ENCODE peak calls at places on chromosomes 16 and 17, in five cellular contexts. One of them, this sample, is unnamed.

GRCh38 chr17:46894476-46895151 is 28.3 kb upstream of the GOSR2 start:
- DNase-seq in mucosa of descending colon: no peak
- DNase-seq in mammary epithelial cell: no peak
- DNase-seq in stomach: no peak
- DNase-seq in breast epithelium: peak; percentile 25
- DNase-seq in this sample: peak; percentile 20

GRCh38 chr17:61481421-61481820 is 29.2 kb downstream of the TBX4 start:
- DNase-seq in mucosa of descending colon: no peak
- DNase-seq in mammary epithelial cell: no peak
- DNase-seq in stomach: no peak
- DNase-seq in breast epithelium: no peak
- DNase-seq in this sample: no peak

GRCh38 chr17:75295220-75296158 is 6.3 kb upstream of the SLC25A19 start:
- DNase-seq in mucosa of descending colon: peak; percentile 48
- DNase-seq in mammary epithelial cell: no peak
- DNase-seq in stomach: no peak
- DNase-seq in breast epithelium: no peak
- DNase-seq in this sample: no peak

GRCh38 chr16:7362231-7362630 is 29.6 kb downstream of the RBFOX1 start:
- DNase-seq in mucosa of descending colon: no peak
- DNase-seq in mammary epithelial cell: no peak
- DNase-seq in stomach: no peak
- DNase-seq in breast epithelium: no peak
- DNase-seq in this sample: no peak

GRCh38 chr17:4945944-4946280 is 2.4 kb downstream of the PFN1 start:
- DNase-seq in mucosa of descending colon: no peak
- DNase-seq in mammary epithelial cell: peak; percentile 21
- DNase-seq in stomach: no peak
- DNase-seq in breast epithelium: no peak
- DNase-seq in this sample: no peak

GRCh38 chr17:80751460-80752368 is 207.1 kb downstream of the RPTOR start:
- DNase-seq in mucosa of descending colon: peak; percentile 26
- DNase-seq in mammary epithelial cell: peak; percentile 18
- DNase-seq in stomach: no peak
- DNase-seq in breast epithelium: peak; percentile 35
- DNase-seq in this sample: no peak

GRCh38 chr17:37067555-37068111 is 118.9 kb downstream of the AATF start:
- DNase-seq in mucosa of descending colon: peak; percentile 79
- DNase-seq in mammary epithelial cell: peak; percentile 66
- DNase-seq in stomach: peak; percentile 93
- DNase-seq in breast epithelium: peak; percentile 39
- DNase-seq in this sample: no peak

GRCh38 chr16:998211-998610 is 16.6 kb downstream of the SOX8 start:
- DNase-seq in mucosa of descending colon: no peak
- DNase-seq in mammary epithelial cell: no peak
- DNase-seq in stomach: no peak
- DNase-seq in breast epithelium: no peak
- DNase-seq in this sample: no peak

GRCh38 chr17:11981862-11982261 is 15.4 kb downstream of the ZNF18 start:
- DNase-seq in mucosa of descending colon: no peak
- DNase-seq in mammary epithelial cell: no peak
- DNase-seq in stomach: no peak
- DNase-seq in breast epithelium: no peak
- DNase-seq in this sample: no peak
- H3K36me3 ChIP-seq in mucosa of descending colon: peaks cover 6% of the 10 kb centered on the region
- H3K36me3 ChIP-seq in mammary epithelial cell: peaks cover 3% of the 10 kb centered on the region
- H3K36me3 ChIP-seq in stomach: peaks cover 32% of the 10 kb centered on the region
- H3K36me3 ChIP-seq in breast epithelium: no peaks in the 10 kb centered on the region
- H3K36me3 ChIP-seq in this sample: no peaks in the 10 kb centered on the region

GRCh38 chr16:31920373-31920772 is 46.8 kb downstream of the ZNF267 start:
- DNase-seq in mucosa of descending colon: no peak
- DNase-seq in mammary epithelial cell: no peak
- DNase-seq in stomach: no peak
- DNase-seq in breast epithelium: no peak
- DNase-seq in this sample: no peak
- H3K36me3 ChIP-seq in mucosa of descending colon: peaks cover 9% of the 10 kb centered on the region
- H3K36me3 ChIP-seq in mammary epithelial cell: peaks cover 9% of the 10 kb centered on the region
- H3K36me3 ChIP-seq in stomach: peaks cover 9% of the 10 kb centered on the region
- H3K36me3 ChIP-seq in breast epithelium: peaks cover 20% of the 10 kb centered on the region
- H3K36me3 ChIP-seq in this sample: no peaks in the 10 kb centered on the region

DNA sequence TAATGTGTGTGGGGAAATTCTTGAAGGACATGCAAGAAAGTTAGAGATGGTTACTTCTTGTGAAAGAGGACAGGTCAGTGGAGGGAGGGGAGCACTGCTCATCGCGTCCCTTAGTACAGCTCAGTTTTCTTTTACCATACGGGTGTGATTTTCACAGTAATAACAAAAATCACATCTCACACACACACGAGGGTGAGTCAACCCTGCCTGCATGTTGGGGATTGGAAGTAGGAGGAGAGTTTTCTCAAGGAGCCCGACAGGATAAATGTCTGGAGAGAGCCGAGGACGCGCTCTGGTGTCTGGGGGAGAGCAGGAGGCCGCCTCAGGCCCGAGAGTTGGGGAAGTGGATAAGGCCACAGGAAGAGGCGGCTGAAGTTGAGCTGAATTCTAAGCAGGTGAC is 16.4 kb downstream of the PLCD3 start:
- DNase-seq in mucosa of descending colon: no peak
- DNase-seq in mammary epithelial cell: no peak
- DNase-seq in stomach: no peak
- DNase-seq in breast epithelium: no peak
- DNase-seq in this sample: no peak
- H3K36me3 ChIP-seq in mucosa of descending colon: peaks cover 4% of the 10 kb centered on the region
- H3K36me3 ChIP-seq in mammary epithelial cell: peaks cover 14% of the 10 kb centered on the region
- H3K36me3 ChIP-seq in stomach: peaks cover 22% of the 10 kb centered on the region
- H3K36me3 ChIP-seq in breast epithelium: no peaks in the 10 kb centered on the region
- H3K36me3 ChIP-seq in this sample: no peaks in the 10 kb centered on the region

GRCh38 chr16:31496670-31497069 is 11.5 kb downstream of the RUSF1 start:
- DNase-seq in mucosa of descending colon: no peak
- DNase-seq in mammary epithelial cell: no peak
- DNase-seq in stomach: no peak
- DNase-seq in breast epithelium: no peak
- DNase-seq in this sample: no peak
- H3K36me3 ChIP-seq in mucosa of descending colon: no peaks in the 10 kb centered on the region
- H3K36me3 ChIP-seq in mammary epithelial cell: no peaks in the 10 kb centered on the region
- H3K36me3 ChIP-seq in stomach: peaks cover 44% of the 10 kb centered on the region
- H3K36me3 ChIP-seq in breast epithelium: peaks cover 2% of the 10 kb centered on the region
- H3K36me3 ChIP-seq in this sample: no peaks in the 10 kb centered on the region

DNA sequence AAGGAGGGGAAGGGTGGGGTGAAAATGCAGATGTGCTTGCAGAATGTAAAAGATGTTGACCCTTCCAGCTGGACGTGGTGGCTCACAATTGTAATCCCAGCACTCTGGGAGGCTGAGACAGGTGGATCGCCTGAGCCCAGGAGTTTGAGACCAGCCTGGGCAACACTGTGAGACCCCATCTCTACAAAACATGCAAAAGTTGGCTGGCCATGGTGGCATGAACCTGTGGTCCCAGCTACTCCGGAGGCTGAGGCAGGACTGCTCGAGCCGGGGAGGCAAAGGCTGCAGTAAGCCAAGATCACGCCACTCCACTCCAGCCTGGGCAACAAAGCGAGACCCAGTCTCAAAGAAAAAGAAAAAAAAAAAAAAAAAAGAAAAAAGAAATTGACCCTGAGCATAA is 17.8 kb downstream of the ATP1B2 start:
- DNase-seq in mucosa of descending colon: no peak
- DNase-seq in mammary epithelial cell: no peak
- DNase-seq in stomach: no peak
- DNase-seq in breast epithelium: no peak
- DNase-seq in this sample: no peak
- H3K36me3 ChIP-seq in mucosa of descending colon: peaks cover 10% of the 10 kb centered on the region
- H3K36me3 ChIP-seq in mammary epithelial cell: peaks cover 19% of the 10 kb centered on the region
- H3K36me3 ChIP-seq in stomach: peaks cover 40% of the 10 kb centered on the region
- H3K36me3 ChIP-seq in breast epithelium: peaks cover 11% of the 10 kb centered on the region
- H3K36me3 ChIP-seq in this sample: no peaks in the 10 kb centered on the region

GRCh38 chr17:31357831-31358400 is 33.6 kb upstream of the RAB11FIP4 start:
- DNase-seq in mucosa of descending colon: no peak
- DNase-seq in mammary epithelial cell: no peak
- DNase-seq in stomach: no peak
- DNase-seq in breast epithelium: no peak
- DNase-seq in this sample: no peak
- H3K36me3 ChIP-seq in mucosa of descending colon: no peaks in the 10 kb centered on the region
- H3K36me3 ChIP-seq in mammary epithelial cell: peaks cover 17% of the 10 kb centered on the region
- H3K36me3 ChIP-seq in stomach: peaks cover 5% of the 10 kb centered on the region
- H3K36me3 ChIP-seq in breast epithelium: peaks cover 5% of the 10 kb centered on the region
- H3K36me3 ChIP-seq in this sample: no peaks in the 10 kb centered on the region

GRCh38 chr17:49038138-49038537 is 41.0 kb downstream of the IGF2BP1 start:
- DNase-seq in mucosa of descending colon: no peak
- DNase-seq in mammary epithelial cell: no peak
- DNase-seq in stomach: no peak
- DNase-seq in breast epithelium: no peak
- DNase-seq in this sample: no peak
- H3K36me3 ChIP-seq in mucosa of descending colon: no peaks in the 10 kb centered on the region
- H3K36me3 ChIP-seq in mammary epithelial cell: no peaks in the 10 kb centered on the region
- H3K36me3 ChIP-seq in stomach: no peaks in the 10 kb centered on the region
- H3K36me3 ChIP-seq in breast epithelium: no peaks in the 10 kb centered on the region
- H3K36me3 ChIP-seq in this sample: no peaks in the 10 kb centered on the region

GRCh38 chr17:28324776-28325175 is 5.8 kb downstream of the TMEM97 start:
- DNase-seq in mucosa of descending colon: no peak
- DNase-seq in mammary epithelial cell: no peak
- DNase-seq in stomach: no peak
- DNase-seq in breast epithelium: no peak
- DNase-seq in this sample: no peak
- H3K36me3 ChIP-seq in mucosa of descending colon: no peaks in the 10 kb centered on the region
- H3K36me3 ChIP-seq in mammary epithelial cell: peaks cover 5% of the 10 kb centered on the region
- H3K36me3 ChIP-seq in stomach: peaks cover 27% of the 10 kb centered on the region
- H3K36me3 ChIP-seq in breast epithelium: peaks cover 5% of the 10 kb centered on the region
- H3K36me3 ChIP-seq in this sample: no peaks in the 10 kb centered on the region

DNA sequence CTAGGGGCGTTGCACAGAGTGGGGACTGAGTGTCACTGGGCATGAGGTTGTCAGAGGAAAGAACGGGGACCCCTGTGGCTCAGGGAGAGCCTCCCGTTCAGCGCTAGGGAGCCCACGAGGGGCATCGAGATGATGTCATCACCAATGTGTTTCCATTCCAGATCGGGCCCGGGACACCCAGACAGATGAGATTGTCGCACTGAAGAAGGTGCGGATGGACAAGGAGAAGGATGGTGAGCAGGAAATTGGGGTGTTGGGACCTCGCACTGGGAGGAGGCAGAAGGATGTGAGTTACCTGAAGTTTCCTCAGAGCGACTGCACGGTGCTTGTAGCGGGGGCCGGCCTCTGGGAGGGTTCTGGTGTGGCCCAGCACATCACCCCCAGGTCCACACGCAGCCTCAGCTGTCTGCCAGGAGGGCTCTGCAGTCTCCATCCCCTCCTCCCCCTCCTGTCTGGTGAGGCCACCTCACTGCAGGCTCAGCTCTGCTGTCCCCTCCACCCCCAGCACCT is 4.0 kb downstream of the CDK10 start:
- DNase-seq in mucosa of descending colon: no peak
- DNase-seq in mammary epithelial cell: no peak
- DNase-seq in stomach: no peak
- DNase-seq in breast epithelium: no peak
- DNase-seq in this sample: no peak
- H3K36me3 ChIP-seq in mucosa of descending colon: no peaks in the 10 kb centered on the region
- H3K36me3 ChIP-seq in mammary epithelial cell: peaks cover 11% of the 10 kb centered on the region
- H3K36me3 ChIP-seq in stomach: peaks cover 34% of the 10 kb centered on the region
- H3K36me3 ChIP-seq in breast epithelium: no peaks in the 10 kb centered on the region
- H3K36me3 ChIP-seq in this sample: no peaks in the 10 kb centered on the region